ENCODE peak calls at places on chromosomes 11 and 22, in four cellular contexts. Q, P, Z and M are unnamed samples. For H3K9me3 and H3K4me1, the result is how much of the 10 kb centered on the place peaks cover.

GRCh38 chr22:24112188-24112587 is 69.1 kb upstream of the SUSD2 start:
- DNase-seq in Q (no peak), P (no peak), Z (no peak), M (no peak)

GRCh38 chr11:45089845-45090499 is 56.5 kb upstream of the PRDM11 start:
- DNase-seq in Q (no peak), P (no peak), Z (peak), M (no peak)

GRCh38 chr22:26914786-26915185 is 257.4 kb downstream of the MIAT start:
- DNase-seq in Q (no peak), P (no peak), Z (no peak), M (no peak)

GRCh38 chr22:24140357-24140756 is 40.9 kb upstream of the SUSD2 start:
- DNase-seq in Q (no peak), P (no peak), Z (no peak), M (no peak)

GRCh38 chr22:46050916-46051614 is 74.1 kb upstream of the WNT7B start:
- DNase-seq in Q (peak), P (no peak), Z (no peak), M (no peak)

GRCh38 chr11:44652901-44653644 is 73.7 kb upstream of the TSPAN18 start:
- DNase-seq in Q (no peak), P (no peak), Z (no peak), M (no peak)

GRCh38 chr11:45725776-45726606 is 60.6 kb upstream of the CHST1 start:
- DNase-seq in Q (no peak), P (no peak), Z (no peak), M (no peak)

GRCh38 chr11:15938983-15939382 is 417.4 kb downstream of the SOX6 start:
- DNase-seq in Q (no peak), P (no peak), Z (no peak), M (no peak)

GRCh38 chr11:69321877-69322350 is 28.0 kb downstream of the MYEOV start:
- DNase-seq in Q (peak), P (no peak), Z (peak), M (no peak)

GRCh38 chr22:40819741-40820140 is 595 bp upstream of the SLC25A17 start:
- DNase-seq in Q (no peak), P (no peak), Z (peak), M (no peak)

GRCh38 chr11:32385998-32386397 is 49.3 kb downstream of the WT1 start:
- DNase-seq in Q (no peak), P (peak), Z (peak), M (peak)

GRCh38 chr11:129911298-129911697 is 15.9 kb upstream of the NFRKB start:
- DNase-seq in Q (no peak), P (no peak), Z (no peak), M (no peak)

GRCh38 chr11:103035656-103036434 is 56.1 kb downstream of the DCUN1D5 start:
- DNase-seq in Q (no peak), P (peak), Z (peak), M (peak)

GRCh38 chr11:128956401-128957203 is 13.9 kb upstream of the TP53AIP1 start:
- DNase-seq in Q (no peak), P (peak), Z (peak), M (peak)

GRCh38 chr22:35712672-35713071 is 5.0 kb upstream of the APOL5 start:
- DNase-seq in Q (no peak), P (no peak), Z (no peak), M (peak)

GRCh38 chr11:128417607-128418324 is 169.6 kb downstream of the ETS1 start:
- DNase-seq in Q (no peak), P (no peak), Z (peak), M (no peak)

GRCh38 chr11:42890773-42891172 is 421.0 kb upstream of the API5 start:
- DNase-seq in Q (no peak), P (no peak), Z (no peak), M (no peak)

GRCh38 chr11:12724301-12725046 is 50.3 kb downstream of the TEAD1 start:
- DNase-seq in Q (no peak), P (peak), Z (peak), M (peak)

GRCh38 chr11:66489636-66490035 is 9.4 kb downstream of the DPP3 start:
- DNase-seq in Q (no peak), P (no peak), Z (no peak), M (no peak)

GRCh38 chr11:134008593-134008992 is 51.8 kb upstream of the IGSF9B start:
- DNase-seq in Q (no peak), P (no peak), Z (no peak), M (no peak)

GRCh38 chr11:68213135-68213515 is at the start of gene KMT5B:
- DNase-seq in Q (peak), P (no peak), Z (peak), M (no peak)

GRCh38 chr22:50435701-50436115 is 39.1 kb downstream of the SBF1 start:
- DNase-seq in Q (no peak), P (no peak), Z (no peak), M (no peak)

GRCh38 chr22:30858976-30859713 is 109.4 kb downstream of the MORC2 start:
- DNase-seq in Q (peak), P (no peak), Z (no peak), M (no peak)

GRCh38 chr11:15158351-15159015 is 43.8 kb downstream of the INSC start:
- DNase-seq in Q (no peak), P (no peak), Z (peak), M (no peak)

GRCh38 chr11:12461516-12461915 is 84.1 kb downstream of the PARVA start:
- DNase-seq in Q (no peak), P (no peak), Z (no peak), M (peak)

GRCh38 chr11:127653071-127653470 is 652.5 kb upstream of the KIRREL3 start:
- DNase-seq in Q (no peak), P (no peak), Z (no peak), M (no peak)

GRCh38 chr22:18032455-18033101 is 8.2 kb upstream of the MICAL3 start:
- DNase-seq in Q (no peak), P (no peak), Z (peak), M (no peak)

GRCh38 chr11:6677018-6677417 is 6.1 kb downstream of the MRPL17 start:
- DNase-seq in Q (no peak), P (no peak), Z (no peak), M (no peak)

GRCh38 chr22:35480627-35481565 is 59.7 kb upstream of the RASD2 start:
- DNase-seq in Q (no peak), P (no peak), Z (no peak), M (no peak)

GRCh38 chr11:69512790-69513189 is 31.3 kb downstream of the LINC01488 start:
- DNase-seq in Q (peak), P (no peak), Z (no peak), M (no peak)

GRCh38 chr11:96168623-96169022 is 174.4 kb downstream of the MAML2 start:
- DNase-seq in Q (no peak), P (peak), Z (peak), M (no peak)

GRCh38 chr11:129102225-129102624 is 89.9 kb downstream of the ARHGAP32 start:
- DNase-seq in Q (no peak), P (no peak), Z (no peak), M (no peak)

GRCh38 chr22:17370036-17370765 is 941 bp downstream of the CECR2 start:
- DNase-seq in Q (peak), P (no peak), Z (no peak), M (peak)

GRCh38 chr22:27075028-27075678 is 417.8 kb downstream of the MIAT start:
- DNase-seq in Q (no peak), P (no peak), Z (no peak), M (no peak)

GRCh38 chr11:35617316-35617686 is 959 bp upstream of the FJX1 start:
- DNase-seq in Q (no peak), P (no peak), Z (no peak), M (no peak)
- H3K4me3 ChIP-seq in Q (peak), P (peak), Z (peak), M (no peak)

DNA sequence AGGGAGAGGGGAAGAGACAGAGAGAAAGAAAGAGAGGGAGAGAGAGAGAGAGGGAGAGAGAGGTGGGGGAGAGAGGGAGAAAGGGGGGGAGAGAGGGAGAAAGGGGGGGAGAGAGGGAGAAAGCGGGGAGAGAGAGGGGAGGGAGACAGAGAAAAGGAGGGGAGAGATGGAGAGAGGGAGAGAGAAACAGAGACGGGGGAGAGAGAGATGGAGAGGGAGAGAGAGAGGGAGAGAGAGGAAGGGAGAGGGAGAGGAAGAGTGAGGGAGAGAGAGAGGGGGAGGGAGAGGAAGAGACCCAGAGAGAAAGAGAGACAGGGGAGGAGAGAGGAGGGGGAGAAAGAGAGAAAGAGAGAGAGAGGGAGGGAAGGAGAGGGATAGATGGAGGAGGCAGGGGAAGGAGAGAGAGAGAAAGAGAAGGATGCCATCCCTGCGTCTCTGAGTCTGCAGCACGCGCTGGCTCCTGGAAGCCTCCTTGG is 429.2 kb downstream of the TBC1D22A start:
- DNase-seq in Q (no peak), P (no peak), Z (no peak), M (no peak)
- H3K9me3 ChIP-seq in Q (under half), P (under half), Z (under half), M (under half)

GRCh38 chr11:58577441-58578135 is 1.3 kb upstream of the ZFP91 start:
- DNase-seq in Q (peak), P (no peak), Z (peak), M (peak)

GRCh38 chr11:58576792-58577440 is 1.3 kb upstream of the LPXN start:
- DNase-seq in Q (no peak), P (no peak), Z (peak), M (peak)

GRCh38 chr11:58579192-58580129 is 598 bp downstream of the ZFP91 start:
- DNase-seq in Q (peak), P (peak), Z (peak), M (peak)

GRCh38 chr11:58578635-58579191 is at the start of gene ZFP91:
- DNase-seq in Q (peak), P (peak), Z (peak), M (peak)

DNA sequence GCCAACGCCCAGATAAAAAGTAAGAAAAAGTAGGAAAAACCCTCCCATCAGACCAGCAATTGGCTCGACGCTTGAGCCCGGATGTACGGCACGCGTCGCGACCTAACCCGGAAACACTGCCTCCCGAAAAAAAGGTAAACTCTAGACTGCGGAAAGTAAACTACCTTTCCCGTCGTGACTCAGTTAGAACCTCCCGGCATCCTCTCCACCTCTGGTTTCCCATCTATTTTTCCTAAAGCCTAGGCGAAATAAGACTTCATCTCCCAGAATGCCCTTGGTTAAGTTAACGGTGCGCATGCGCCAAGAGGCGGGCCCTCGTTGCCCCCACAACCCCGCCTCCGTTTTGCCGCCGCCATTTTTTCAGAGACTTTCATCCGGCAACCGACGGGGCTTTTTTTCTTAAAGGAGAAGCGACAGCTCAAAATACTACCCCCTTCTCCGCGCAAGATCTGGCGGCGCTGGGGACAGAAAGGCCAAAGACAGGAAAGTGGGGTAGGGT is 678 bp upstream of the ZFP91 start:
- DNase-seq in Q (peak), P (peak), Z (peak), M (peak)
- H3K4me1 ChIP-seq in Q (half or more), P (half or more), Z (half or more), M (under half)

GRCh38 chr11:125167292-125167953 is 2.9 kb downstream of the PKNOX2 start:
- DNase-seq in Q (no peak), P (no peak), Z (no peak), M (peak)
- H3K4me3 ChIP-seq in Q (peak), P (no peak), Z (no peak), M (peak)

GRCh38 chr22:20642668-20643179 is 131.2 kb upstream of the SERPIND1 start:
- DNase-seq in Q (no peak), P (no peak), Z (no peak), M (no peak)

GRCh38 chr22:20639343-20639742 is 131.9 kb downstream of the MED15 start:
- DNase-seq in Q (no peak), P (no peak), Z (no peak), M (no peak)

GRCh38 chr22:20641919-20642579 is 131.9 kb upstream of the SERPIND1 start:
- DNase-seq in Q (no peak), P (no peak), Z (no peak), M (no peak)

GRCh38 chr22:20639750-20640149 is 132.3 kb downstream of the MED15 start:
- DNase-seq in Q (no peak), P (no peak), Z (no peak), M (no peak)

DNA sequence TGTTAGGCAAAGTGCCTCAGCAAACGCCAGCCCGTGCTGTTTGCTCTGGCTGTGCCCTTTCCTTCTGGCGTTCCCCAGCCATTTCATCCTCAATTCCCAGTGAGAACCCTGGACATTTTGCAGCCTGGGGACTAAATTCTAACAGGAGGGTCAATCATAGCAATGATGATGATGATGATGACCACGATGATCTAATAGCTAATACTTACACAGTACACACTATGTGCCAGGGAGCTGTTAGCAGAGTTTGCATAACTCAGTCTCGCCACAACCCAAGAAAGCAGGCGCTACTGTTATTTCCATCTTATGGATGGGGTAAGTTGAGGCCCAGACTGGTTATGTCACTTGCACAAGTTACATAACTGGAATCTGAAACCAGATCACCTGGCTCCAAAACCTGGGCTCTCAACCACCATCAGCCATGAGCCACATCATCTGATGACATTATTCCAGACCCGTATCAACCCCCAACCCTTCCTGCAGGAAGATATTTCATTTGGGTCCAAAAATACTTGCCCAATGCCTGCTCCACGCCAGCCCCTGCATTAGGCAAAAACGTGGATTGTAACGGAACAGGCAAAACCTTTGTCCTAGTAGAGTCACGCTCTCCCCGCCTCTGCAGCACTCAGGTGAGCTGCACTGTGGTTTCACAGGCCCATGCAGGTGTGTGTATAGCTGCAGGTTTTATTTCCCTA is 132.6 kb upstream of the SERPIND1 start:
- DNase-seq in Q (peak), P (no peak), Z (no peak), M (no peak)
- H3K9me3 ChIP-seq in Q (under half), P (under half), Z (under half), M (under half)

DNA sequence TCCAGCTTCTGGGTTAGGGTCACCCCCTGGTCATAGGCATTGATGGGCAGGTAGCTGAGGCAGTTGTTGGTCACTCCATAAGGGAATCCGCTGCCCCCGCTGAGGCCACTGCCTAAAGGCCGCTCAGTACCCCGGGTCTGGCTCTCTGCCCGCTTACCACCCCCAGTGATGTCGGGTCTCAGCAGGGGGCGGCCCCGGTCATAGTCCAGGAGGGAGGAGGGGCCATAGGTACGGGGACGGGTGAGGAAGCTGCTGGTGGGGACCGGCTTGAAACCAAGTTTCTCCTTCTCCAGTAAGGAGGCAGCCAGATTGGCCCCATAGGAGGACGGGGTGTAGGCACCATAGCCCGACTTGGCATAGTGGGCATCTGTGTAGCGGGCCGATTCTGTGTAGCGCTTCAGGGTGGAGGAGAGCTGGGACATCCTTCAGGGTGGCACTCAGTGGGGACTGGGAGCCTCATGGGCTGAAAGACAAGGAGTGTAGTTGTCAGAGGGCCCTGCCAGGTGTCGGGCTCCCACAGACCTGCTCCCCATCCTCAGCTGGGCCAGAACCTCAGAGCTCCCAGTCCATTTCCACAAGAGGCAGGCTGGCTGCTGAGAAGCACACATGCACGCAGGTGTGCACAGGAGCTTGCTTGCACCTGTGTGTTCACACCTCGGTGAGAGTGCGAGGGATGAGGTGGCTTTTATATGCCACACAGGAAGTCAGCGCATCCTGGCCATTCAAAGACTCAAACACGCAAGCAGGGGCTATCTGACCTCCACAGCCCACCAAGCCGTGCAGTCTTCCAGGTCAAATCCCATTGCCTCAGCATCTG is 8.2 kb downstream of the USP2 start:
- DNase-seq in Q (peak), P (no peak), Z (no peak), M (no peak)
- H3K4me1 ChIP-seq in Q (under half), P (under half), Z (under half), M (under half)

GRCh38 chr22:37564111-37564711 is 3.9 kb downstream of the CDC42EP1 start:
- DNase-seq in Q (no peak), P (no peak), Z (peak), M (no peak)

GRCh38 chr22:37563153-37564081 is 3.1 kb downstream of the CDC42EP1 start:
- DNase-seq in Q (peak), P (peak), Z (peak), M (peak)

GRCh38 chr22:37560682-37561208 is 465 bp downstream of the CDC42EP1 start:
- DNase-seq in Q (peak), P (no peak), Z (peak), M (no peak)

GRCh38 chr22:37561209-37562048 is 1.1 kb downstream of the CDC42EP1 start:
- DNase-seq in Q (peak), P (peak), Z (peak), M (peak)

GRCh38 chr22:37562049-37562784 is 1.9 kb downstream of the CDC42EP1 start:
- DNase-seq in Q (no peak), P (no peak), Z (no peak), M (no peak)
- H3K4me3 ChIP-seq in Q (peak), P (peak), Z (peak), M (peak)

DNA sequence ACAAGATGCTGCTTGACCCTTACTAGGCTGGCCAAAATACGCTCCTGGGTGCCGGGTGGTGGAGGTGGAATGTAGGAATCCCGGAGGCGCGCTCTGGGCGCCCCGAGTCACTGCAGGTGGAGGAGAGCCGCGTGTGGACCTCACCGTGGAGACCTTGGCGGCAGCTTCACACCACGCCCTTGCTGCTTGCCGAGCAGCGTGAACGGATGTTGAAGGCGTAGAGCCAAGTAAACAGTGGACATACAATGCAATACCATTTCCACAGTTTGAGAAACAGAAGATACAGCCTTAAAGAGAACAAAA is 1.3 kb downstream of the NCR3LG1 start:
- DNase-seq in Q (peak), P (peak), Z (peak), M (peak)
- H3K9me3 ChIP-seq in Q (under half), P (under half), Z (under half), M (under half)